ENCODE peak calls at places on chromosomes 4 and X, in four cellular contexts. One of them, this sample, is unnamed.
A peak's percentile ranks its signal among the peaks of the same experiment; 100 is the strongest.

GRCh38 chr4:150368667-150369066 is 213.3 kb upstream of the MAB21L2 start:
- DNase-seq in HepG2: no peak
- DNase-seq in HCT116: no peak
- DNase-seq in K562: no peak
- DNase-seq in this sample: no peak

GRCh38 chr4:66814277-66814676 is 731.0 kb downstream of the CENPC start:
- DNase-seq in K562: no peak
- DNase-seq in HCT116: no peak
- DNase-seq in HepG2: no peak
- DNase-seq in this sample: no peak

GRCh38 chr4:71268156-71268555 is 70.7 kb upstream of the SLC4A4 start:
- DNase-seq in HCT116: no peak
- DNase-seq in HepG2: no peak
- DNase-seq in K562: no peak
- DNase-seq in this sample: no peak

GRCh38 chr4:188037003-188037713 is 41.6 kb downstream of the ZFP42 start:
- DNase-seq in K562: no peak
- DNase-seq in HepG2: no peak
- DNase-seq in HCT116: no peak
- DNase-seq in this sample: no peak

GRCh38 chrX:110320588-110320987 is 2.7 kb upstream of the AMMECR1 start:
- DNase-seq in K562: no peak
- DNase-seq in HCT116: no peak
- DNase-seq in HepG2: no peak
- DNase-seq in this sample: no peak

GRCh38 chrX:135396566-135396965 is 25.2 kb upstream of the SMIM10L2A start:
- DNase-seq in K562: no peak
- DNase-seq in HepG2: no peak
- DNase-seq in HCT116: no peak
- DNase-seq in this sample: no peak

GRCh38 chrX:140586951-140587350 is 82.1 kb upstream of the SOX3 start:
- DNase-seq in HepG2: no peak
- DNase-seq in K562: no peak
- DNase-seq in HCT116: no peak
- DNase-seq in this sample: no peak

GRCh38 chr4:145609494-145610427 is 9.4 kb upstream of the MMAA start:
- DNase-seq in HCT116: peak; percentile 68
- DNase-seq in HepG2: peak; percentile 58
- DNase-seq in K562: peak; percentile 42
- DNase-seq in this sample: no peak

GRCh38 chr4:183838987-183839712 is 66.0 kb upstream of the STOX2 start:
- DNase-seq in HepG2: no peak
- DNase-seq in HCT116: no peak
- DNase-seq in K562: peak; percentile 6
- DNase-seq in this sample: no peak

GRCh38 chr4:7393491-7394183 is 41.1 kb downstream of the PSAPL1 start:
- DNase-seq in HCT116: no peak
- DNase-seq in HepG2: no peak
- DNase-seq in K562: no peak
- DNase-seq in this sample: no peak

GRCh38 chr4:97150966-97151365 is 992.3 kb downstream of the STPG2 start:
- DNase-seq in HCT116: no peak
- DNase-seq in K562: no peak
- DNase-seq in HepG2: no peak
- DNase-seq in this sample: no peak

GRCh38 chr4:8303081-8303480 is 33.5 kb downstream of the HTRA3 start:
- DNase-seq in HCT116: no peak
- DNase-seq in K562: no peak
- DNase-seq in HepG2: no peak
- DNase-seq in this sample: no peak

GRCh38 chr4:186854256-186854655 is 130.6 kb upstream of the FAT1 start:
- DNase-seq in HepG2: no peak
- DNase-seq in HCT116: no peak
- DNase-seq in K562: no peak
- DNase-seq in this sample: no peak

GRCh38 chr4:150402968-150403367 is 179.0 kb upstream of the MAB21L2 start:
- DNase-seq in HepG2: no peak
- DNase-seq in K562: peak; percentile 38
- DNase-seq in HCT116: no peak
- DNase-seq in this sample: no peak

GRCh38 chr4:166169111-166169510 is 296.1 kb downstream of the TLL1 start:
- DNase-seq in HepG2: peak; percentile 4
- DNase-seq in HCT116: peak; percentile 7
- DNase-seq in K562: no peak
- DNase-seq in this sample: no peak

GRCh38 chrX:327660-328126 is 9.1 kb upstream of the GTPBP6 start:
- DNase-seq in K562: no peak
- DNase-seq in HCT116: no peak
- DNase-seq in HepG2: no peak
- DNase-seq in this sample: no peak

GRCh38 chrX:6159468-6159867 is 69.2 kb downstream of the NLGN4X start:
- DNase-seq in HCT116: no peak
- DNase-seq in K562: no peak
- DNase-seq in HepG2: no peak
- DNase-seq in this sample: no peak

GRCh38 chr4:87262886-87263285 is 42.5 kb upstream of the KLHL8 start:
- DNase-seq in K562: no peak
- DNase-seq in HCT116: no peak
- DNase-seq in HepG2: no peak
- DNase-seq in this sample: no peak

GRCh38 chr4:18021470-18021719 is 160 bp downstream of the LCORL start:
- DNase-seq in K562: no peak
- DNase-seq in HepG2: no peak
- DNase-seq in HCT116: no peak
- DNase-seq in this sample: no peak

GRCh38 chrX:39309721-39310152 is 508.5 kb downstream of the MID1IP1 start:
- DNase-seq in K562: peak; percentile 2
- DNase-seq in HepG2: no peak
- DNase-seq in HCT116: no peak
- DNase-seq in this sample: no peak

GRCh38 chrX:96906741-96907140 is 23.0 kb downstream of the RPA4 start:
- DNase-seq in K562: no peak
- DNase-seq in HCT116: no peak
- DNase-seq in HepG2: no peak
- DNase-seq in this sample: no peak

GRCh38 chr4:7546809-7547367 is 112.2 kb upstream of the PSAPL1 start:
- DNase-seq in HepG2: no peak
- DNase-seq in K562: no peak
- DNase-seq in HCT116: no peak
- DNase-seq in this sample: no peak

GRCh38 chr4:110610940-110611785 is 11.7 kb downstream of the PITX2 start:
- DNase-seq in HepG2: no peak
- DNase-seq in K562: no peak
- DNase-seq in HCT116: no peak
- DNase-seq in this sample: no peak

GRCh38 chrX:138034136-138034535 is 468.2 kb downstream of the ZIC3 start:
- DNase-seq in HCT116: no peak
- DNase-seq in HepG2: no peak
- DNase-seq in K562: peak; percentile 16
- DNase-seq in this sample: no peak

GRCh38 chr4:84496356-84497219 is 2.5 kb downstream of the NKX6-1 start:
- DNase-seq in HepG2: no peak
- DNase-seq in HCT116: no peak
- DNase-seq in K562: no peak
- DNase-seq in this sample: no peak

DNA sequence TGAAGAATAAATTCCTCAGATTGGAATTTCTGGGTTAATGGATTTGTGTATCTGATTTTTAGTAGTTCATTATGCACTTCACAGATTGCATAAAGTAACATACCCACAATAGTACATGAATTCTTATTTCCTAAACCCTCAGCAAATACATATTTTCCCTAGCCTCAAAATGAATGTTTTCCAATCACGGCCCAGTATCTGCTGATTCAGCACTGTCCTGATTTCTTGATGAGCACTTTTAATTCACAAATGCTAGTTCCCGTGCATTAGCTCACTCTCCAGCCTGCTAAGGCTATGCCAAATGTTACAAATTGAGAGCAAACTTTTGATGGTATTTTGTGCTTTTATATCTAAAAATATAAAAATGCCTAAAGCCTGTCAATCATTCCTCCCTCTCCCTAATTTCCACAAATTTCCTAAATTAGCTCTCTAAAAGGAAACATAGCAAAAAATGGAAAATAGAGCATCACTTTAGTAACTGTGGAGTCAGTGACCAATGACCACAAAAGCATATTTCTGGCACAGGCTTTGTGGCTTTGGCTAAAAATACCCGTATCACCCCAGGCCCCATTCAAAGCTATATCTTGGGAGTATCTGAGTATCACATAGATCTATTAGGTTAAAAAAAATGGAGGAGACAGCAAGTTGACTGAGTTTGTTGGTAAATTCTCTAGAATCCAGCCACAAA is 75.5 kb downstream of the NAF1 start:
- DNase-seq in K562: no peak
- DNase-seq in HepG2: no peak
- DNase-seq in HCT116: no peak
- DNase-seq in this sample: no peak
- TF ChIP-seq TCF7L2 in K562: no peak
- TF ChIP-seq TCF7L2 in HepG2: no peak
- TF ChIP-seq TCF7L2 in HCT116: no peak
- TF ChIP-seq TCF7L2 in this sample: no peak

DNA sequence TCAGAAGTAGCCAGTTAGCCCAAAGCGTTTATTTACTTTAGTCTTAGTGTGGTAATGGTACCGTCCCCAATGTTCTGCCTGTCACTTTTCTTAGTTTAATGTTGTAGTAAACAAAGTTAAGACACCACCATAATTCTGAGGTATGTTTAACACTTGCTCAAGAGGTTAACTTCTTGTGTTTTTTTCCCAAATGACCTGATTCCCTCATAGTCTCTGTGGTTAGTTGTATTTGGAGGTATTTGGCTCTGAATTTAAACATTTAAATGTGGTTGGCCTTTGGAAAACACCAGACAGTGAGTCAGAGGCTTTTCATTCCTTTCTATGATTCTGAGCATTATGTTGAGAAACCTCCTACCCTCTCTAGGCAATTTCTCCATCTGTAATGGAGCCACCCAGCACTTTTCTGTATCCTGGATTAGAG is 47.9 kb downstream of the CXCL1 start:
- DNase-seq in HepG2: no peak
- DNase-seq in K562: no peak
- DNase-seq in HCT116: no peak
- DNase-seq in this sample: no peak
- TF ChIP-seq POLR2AphosphoS5 in HepG2: no peak
- TF ChIP-seq POLR2AphosphoS5 in K562: no peak
- TF ChIP-seq POLR2AphosphoS5 in HCT116: no peak
- TF ChIP-seq POLR2AphosphoS5 in this sample: no peak

GRCh38 chr4:118280501-118281218 is 72.1 kb downstream of the PRSS12 start:
- DNase-seq in HepG2: peak; percentile 74
- DNase-seq in HCT116: peak; percentile 67
- DNase-seq in K562: peak; percentile 73
- DNase-seq in this sample: peak; percentile 41
- TF ChIP-seq CTCF in HepG2: peak; percentile 73
- TF ChIP-seq CTCF in HCT116: peak; percentile 73
- TF ChIP-seq CTCF in K562: peak; percentile 65
- TF ChIP-seq CTCF in this sample: peak; percentile 54

DNA sequence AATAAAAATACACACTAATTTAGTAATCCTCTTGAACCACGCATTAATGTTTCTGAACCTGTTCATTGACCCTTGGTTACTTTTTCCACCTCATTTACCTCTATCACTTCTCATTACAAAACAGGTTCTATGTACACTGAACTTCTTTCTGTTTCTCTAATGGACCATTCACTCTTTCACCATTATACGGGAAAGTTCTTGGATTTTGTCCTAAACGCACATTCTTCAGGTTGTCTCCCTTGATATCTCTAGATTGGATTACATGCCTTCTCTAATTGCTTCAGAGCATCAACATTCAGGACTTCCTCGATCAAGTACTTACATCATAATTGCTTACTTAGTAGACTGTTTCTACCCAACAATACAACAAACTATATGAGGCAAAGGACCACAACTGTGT is 359.4 kb upstream of the FSTL5 start:
- DNase-seq in K562: no peak
- DNase-seq in HCT116: no peak
- DNase-seq in HepG2: no peak
- DNase-seq in this sample: no peak
- TF ChIP-seq TCF7L2 in K562: no peak
- TF ChIP-seq TCF7L2 in HCT116: no peak
- TF ChIP-seq TCF7L2 in HepG2: no peak
- TF ChIP-seq TCF7L2 in this sample: no peak

GRCh38 chrX:71533850-71534515 is 1.1 kb downstream of the OGT start:
- DNase-seq in HepG2: peak; percentile 7
- DNase-seq in HCT116: no peak
- DNase-seq in K562: peak; percentile 59
- DNase-seq in this sample: no peak

GRCh38 chrX:71534773-71535544 is 2.1 kb downstream of the OGT start:
- DNase-seq in HCT116: no peak
- DNase-seq in HepG2: peak; percentile 13
- DNase-seq in K562: no peak
- DNase-seq in this sample: no peak

GRCh38 chrX:71532753-71533425 is at the start of gene OGT:
- DNase-seq in HCT116: peak; percentile 93
- DNase-seq in HepG2: peak; percentile 89
- DNase-seq in K562: peak; percentile 98
- DNase-seq in this sample: peak; percentile 86

GRCh38 chrX:71533514-71533849 is 578 bp downstream of the OGT start:
- DNase-seq in K562: no peak
- DNase-seq in HepG2: no peak
- DNase-seq in HCT116: no peak
- DNase-seq in this sample: no peak

GRCh38 chrX:71532078-71532752 is 689 bp upstream of the OGT start:
- DNase-seq in HepG2: no peak
- DNase-seq in K562: peak; percentile 69
- DNase-seq in HCT116: no peak
- DNase-seq in this sample: no peak
- TF ChIP-seq POLR2AphosphoS5 in HepG2: no peak
- TF ChIP-seq POLR2AphosphoS5 in K562: no peak
- TF ChIP-seq POLR2AphosphoS5 in HCT116: no peak
- TF ChIP-seq POLR2AphosphoS5 in this sample: no peak

DNA sequence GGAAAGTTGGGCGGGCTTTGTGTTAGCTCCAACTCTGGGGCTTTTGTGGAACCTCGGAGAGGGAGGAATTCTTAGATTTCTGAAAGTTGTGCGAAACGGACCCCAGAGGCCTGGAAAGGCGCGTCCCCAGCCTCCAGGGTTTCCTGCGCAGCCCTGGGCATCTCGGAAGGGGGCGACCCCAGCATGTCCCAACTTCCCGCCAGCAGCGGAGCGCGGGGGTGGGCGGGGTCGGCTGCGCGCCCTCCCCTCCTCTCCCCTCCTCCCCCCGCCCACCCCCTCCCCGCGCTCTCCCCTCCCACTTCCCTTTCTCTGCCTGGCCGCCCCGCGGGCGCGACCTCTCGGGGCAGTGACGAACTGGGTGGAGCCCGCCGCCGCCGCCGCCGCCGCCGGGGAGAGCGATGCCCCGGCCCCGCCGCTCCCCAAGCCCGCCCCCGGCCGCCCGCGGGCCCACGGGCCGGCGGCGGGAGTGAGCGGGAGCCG is 16.8 kb downstream of the PTTG2 start:
- DNase-seq in K562: peak; percentile 80
- DNase-seq in HCT116: peak; percentile 24
- DNase-seq in HepG2: peak; percentile 65
- DNase-seq in this sample: no peak
- TF ChIP-seq CTCF in K562: no peak
- TF ChIP-seq CTCF in HCT116: no peak
- TF ChIP-seq CTCF in HepG2: peak; percentile 49
- TF ChIP-seq CTCF in this sample: no peak

This sample was measured in Panc1.